ENCODE peak calls at places on chromosomes 6 and 20, in four cellular contexts. F is neural crest cell, N is cardiac muscle cell, B is astrocyte of the spinal cord. O is an unnamed sample.

GRCh38 chr6:77448546-77448945 is 14.7 kb downstream of the HTR1B start:
- DNase-seq in F (no peak), N (no peak), B (no peak), O (no peak)

GRCh38 chr6:36216559-36216958 is 20.0 kb downstream of the BRPF3 start:
- DNase-seq in F (no peak), N (no peak), B (peak; percentile 45), O (no peak)

GRCh38 chr6:50851269-50851847 is 32.7 kb downstream of the TFAP2B start:
- DNase-seq in F (no peak), N (peak; percentile 7), B (no peak), O (no peak)

GRCh38 chr6:36793913-36794703 is 45.1 kb downstream of the CPNE5 start:
- DNase-seq in F (no peak), N (no peak), B (no peak), O (peak; percentile 73)

GRCh38 chr6:104750449-104750848 is 109.3 kb downstream of the HACE1 start:
- DNase-seq in F (no peak), N (no peak), B (no peak), O (no peak)

GRCh38 chr20:37734228-37734980 is 40.6 kb downstream of the CTNNBL1 start:
- DNase-seq in F (no peak), N (no peak), B (peak; percentile 49), O (no peak)

GRCh38 chr20:47115694-47116093 is 221.1 kb downstream of the EYA2 start:
- DNase-seq in F (no peak), N (no peak), B (no peak), O (no peak)

GRCh38 chr6:4849214-4849613 is 73.0 kb downstream of the CDYL start:
- DNase-seq in F (no peak), N (no peak), B (no peak), O (no peak)

DNA sequence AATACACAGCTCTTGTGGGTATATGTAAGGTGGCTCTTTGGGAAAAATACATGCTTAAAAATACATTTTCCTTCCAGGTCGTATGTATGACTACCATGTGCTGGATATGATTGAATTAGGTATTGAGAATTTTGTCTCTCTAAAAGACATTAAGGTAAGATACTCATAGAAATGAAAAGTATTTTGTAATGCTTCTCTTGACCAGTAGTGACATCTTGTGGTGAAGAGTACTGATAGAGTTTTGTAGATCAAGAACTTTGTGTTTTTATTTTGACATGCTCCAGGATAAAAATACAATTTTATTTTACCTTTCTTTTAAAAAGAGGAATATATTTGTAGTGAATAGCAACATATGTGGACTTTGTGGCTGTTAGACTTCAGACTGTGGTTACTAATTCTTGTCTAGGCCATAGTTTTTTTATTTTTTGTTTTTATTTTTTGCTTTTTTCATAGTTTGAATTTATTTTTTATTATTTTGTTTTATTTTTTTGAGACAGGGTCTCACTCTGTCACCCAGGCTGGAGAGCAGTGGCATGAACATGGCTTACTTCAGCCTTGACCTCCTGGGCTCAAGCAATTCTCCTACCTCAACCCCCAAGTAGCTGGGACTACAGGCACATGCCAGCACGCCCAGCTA is 17.9 kb downstream of the RPF2 start:
- DNase-seq in F (no peak), N (peak; percentile 17), B (peak; percentile 55), O (no peak)
- TF ChIP-seq CTCF in F (peak; percentile 65), N (peak; percentile 39), B (peak; percentile 41), O (peak; percentile 22)

DNA sequence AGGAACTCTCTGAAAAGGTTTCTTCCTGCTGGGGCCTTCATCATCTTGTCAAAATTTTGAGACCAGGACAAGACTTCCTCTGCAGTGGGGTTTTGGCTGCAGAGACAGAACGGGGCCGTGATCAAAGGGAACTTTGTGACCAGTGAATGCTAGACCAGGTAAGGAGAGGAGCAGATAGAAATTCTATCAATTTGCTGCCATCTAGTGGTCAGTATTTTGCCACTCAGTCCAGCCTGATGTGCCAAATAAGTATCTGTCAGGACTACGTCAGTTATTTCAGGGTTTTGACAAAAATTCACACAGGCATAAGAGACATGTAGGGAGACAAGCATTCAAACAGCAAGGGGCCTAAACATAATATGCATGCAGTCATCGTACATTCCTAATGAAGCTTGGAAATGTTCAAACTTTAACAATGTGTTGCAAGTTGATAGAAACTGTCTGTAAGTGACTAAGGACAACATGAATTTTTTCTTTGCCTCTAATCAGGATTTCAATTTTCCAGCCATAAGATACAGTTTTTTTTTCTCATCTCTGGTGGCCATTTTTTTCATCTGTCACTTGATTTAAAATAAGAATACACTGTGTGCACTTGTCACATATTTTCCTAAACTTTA is 22.0 kb upstream of the MTRF1L start:
- DNase-seq in F (peak; percentile 19), N (peak; percentile 78), B (peak; percentile 58), O (no peak)
- TF ChIP-seq CTCF in F (peak; percentile 84), N (peak; percentile 78), B (peak; percentile 74), O (peak; percentile 84)

DNA sequence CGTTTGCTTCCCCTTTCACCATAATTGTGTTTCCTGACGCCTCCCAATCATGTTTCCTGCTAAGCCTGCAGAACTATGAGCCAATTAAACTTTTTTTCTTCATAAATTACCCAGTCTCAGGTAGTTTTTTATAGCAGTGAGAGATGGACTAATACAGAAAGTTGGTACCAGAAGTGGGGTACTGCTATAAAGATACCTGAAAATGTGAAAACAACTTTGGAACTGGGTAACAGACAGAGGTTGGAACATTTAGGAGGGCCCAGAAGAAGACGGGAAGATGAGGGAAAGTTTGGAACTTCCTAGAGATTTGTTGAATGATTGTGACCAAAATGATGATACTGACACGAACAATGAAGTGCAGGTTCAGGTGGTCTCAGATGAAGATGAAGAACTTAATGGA is 1058.6 kb upstream of the CITED2 start:
- DNase-seq in F (no peak), N (no peak), B (no peak), O (no peak)
- TF ChIP-seq CTCF in F (no peak), N (no peak), B (no peak), O (no peak)

GRCh38 chr6:17012421-17013225 is 89.2 kb upstream of the STMND1 start:
- DNase-seq in F (no peak), N (peak; percentile 53), B (peak; percentile 36), O (peak; percentile 18)
- TF ChIP-seq CTCF in F (no peak), N (peak; percentile 49), B (peak; percentile 34), O (no peak)

DNA sequence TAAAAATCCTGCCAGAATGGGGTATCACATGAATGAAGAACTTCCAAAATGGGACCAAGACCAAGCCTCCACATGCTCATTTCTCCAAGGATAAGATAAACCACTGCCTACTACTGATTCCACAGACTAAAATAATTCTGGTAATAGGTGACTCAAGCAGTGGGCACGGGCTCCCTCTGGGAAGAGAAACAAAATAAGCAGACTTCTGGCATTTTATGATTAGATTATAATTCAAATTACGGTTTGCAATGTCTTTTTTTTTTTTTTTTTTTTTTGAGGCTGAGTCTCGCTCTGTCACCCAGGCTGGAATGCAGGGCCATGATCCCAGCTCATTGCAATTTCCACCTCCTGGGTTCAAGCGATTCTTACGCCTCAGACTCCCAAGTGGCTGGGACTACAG is 16.0 kb downstream of the UQCC1 start:
- DNase-seq in F (no peak), N (no peak), B (peak; percentile 86), O (no peak)
- TF ChIP-seq CTCF in F (no peak), N (peak; percentile 16), B (peak; percentile 33), O (no peak)

GRCh38 chr6:18681828-18682503 is 294.8 kb downstream of the RNF144B start:
- DNase-seq in F (no peak), N (no peak), B (no peak), O (no peak)

GRCh38 chr6:18684343-18684742 is 297.2 kb downstream of the RNF144B start:
- DNase-seq in F (no peak), N (no peak), B (no peak), O (no peak)

DNA sequence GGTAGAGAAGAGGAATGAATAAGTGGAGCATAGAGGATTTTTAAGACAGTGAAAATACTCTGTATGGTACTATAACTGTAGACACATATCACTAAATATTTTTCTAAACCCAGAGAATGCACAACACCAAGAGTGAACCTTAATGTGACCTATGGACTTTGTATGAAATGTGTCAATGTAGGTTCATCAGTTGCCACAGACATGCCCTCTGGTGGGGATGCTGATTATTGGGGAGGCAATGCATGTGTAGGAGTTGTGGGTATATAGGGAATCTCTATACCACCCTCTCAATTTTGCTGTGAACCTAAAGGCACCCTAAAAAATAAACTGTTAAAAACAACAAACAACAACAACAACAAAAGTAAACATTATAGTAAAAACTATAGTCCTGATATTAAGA is 293.7 kb downstream of the RNF144B start:
- DNase-seq in F (no peak), N (no peak), B (no peak), O (no peak)
- TF ChIP-seq CTCF in F (no peak), N (no peak), B (peak; percentile 7), O (no peak)

DNA sequence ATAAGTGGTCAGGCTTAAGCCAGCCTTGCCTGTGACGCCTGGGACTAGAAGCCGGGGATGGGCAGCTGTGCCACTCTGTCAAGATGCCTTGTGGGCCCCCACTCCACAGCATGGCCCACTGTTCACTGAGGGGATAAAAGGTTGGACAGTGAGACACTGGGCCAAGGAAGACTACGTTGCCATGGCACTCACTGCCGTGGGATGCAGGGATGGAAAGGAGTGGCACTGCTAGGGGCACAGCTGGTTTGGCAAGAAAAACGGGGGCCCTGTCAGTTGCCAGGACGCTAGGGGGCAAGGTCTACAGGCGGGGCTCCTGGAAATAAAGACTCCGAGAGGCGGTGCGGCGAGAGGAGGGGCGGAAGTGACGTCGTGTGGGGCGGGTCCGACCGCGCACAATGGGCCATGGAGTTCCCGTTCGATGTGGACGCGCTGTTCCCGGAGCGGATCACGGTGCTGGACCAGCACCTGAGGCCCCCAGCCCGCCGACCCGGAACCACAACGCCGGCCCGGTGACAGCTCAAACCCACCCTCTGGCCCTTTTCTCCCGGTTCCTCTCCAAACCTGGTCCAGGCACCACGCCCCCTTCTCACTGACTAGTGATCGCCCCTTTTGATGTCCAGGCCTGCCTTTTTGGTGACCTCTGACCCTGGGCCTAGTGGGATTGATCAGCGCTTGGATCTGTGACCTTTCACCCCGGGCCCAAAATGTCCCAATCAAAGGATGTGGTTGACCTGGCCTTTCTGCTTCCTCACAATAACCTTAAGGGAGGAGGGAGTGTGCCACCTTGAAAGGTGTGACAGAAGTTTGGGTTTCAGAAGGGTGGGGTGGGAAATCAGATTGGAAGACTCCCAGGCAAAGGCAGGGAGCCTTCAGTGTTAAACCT is at the start of gene ATAT1:
- DNase-seq in F (peak; percentile 78), N (peak; percentile 85), B (peak; percentile 72), O (peak; percentile 90)
- TF ChIP-seq CTCF in F (peak; percentile 56), N (peak; percentile 49), B (peak; percentile 47), O (no peak)